ENCODE peak calls at places on chromosome 17, in seven cellular contexts. X is left ventricle myocardium inferior; L is T-helper 2 cell treated with Interferon-gamma antibody and Interleukin-4, amounts not matched to agents 5 μg/mL and 100 μg/mL, for 36 hours; D is astrocyte of the spinal cord; J is caudate nucleus; F is activated T-helper 1 cell treated with Interleukin-2 at 50 U/mL for 16 hours; Q is HFFc6. U is an unnamed sample.

GRCh38 chr17:4722678-4723240 is 8.5 kb upstream of the MED11 start:
- DNase-seq in X (no peak), L (no peak), D (no peak), J (no peak), F (no peak), Q (no peak), U (no peak)

GRCh38 chr17:72117748-72118587 is 2.9 kb upstream of the SOX9 start:
- DNase-seq in X (no peak), L (no peak), D (peak; percentile 30), J (no peak), F (no peak), Q (no peak), U (no peak)

GRCh38 chr17:28381141-28381825 is 9.8 kb downstream of the SARM1 start:
- DNase-seq in X (no peak), L (no peak), D (no peak), J (no peak), F (no peak), Q (no peak), U (no peak)

GRCh38 chr17:55710410-55710809 is 12.3 kb downstream of the TMEM100 start:
- DNase-seq in X (no peak), L (no peak), D (no peak), J (no peak), F (no peak), Q (no peak), U (no peak)

GRCh38 chr17:28759296-28759865 is 15.6 kb downstream of the TRAF4 start:
- DNase-seq in X (no peak), L (no peak), D (no peak), J (no peak), F (no peak), Q (no peak), U (no peak)

GRCh38 chr17:65290616-65291015 is 153.4 kb downstream of the RGS9 start:
- DNase-seq in X (no peak), L (no peak), D (no peak), J (no peak), F (no peak), Q (no peak), U (no peak)

GRCh38 chr17:3602499-3602898 is 6.7 kb downstream of the TRPV1 start:
- DNase-seq in X (no peak), L (no peak), D (peak; percentile 22), J (no peak), F (no peak), Q (no peak), U (peak; percentile 65)

GRCh38 chr17:19978206-19978802 is 676 bp upstream of the AKAP10 start:
- DNase-seq in X (no peak), L (no peak), D (no peak), J (no peak), F (no peak), Q (no peak), U (no peak)

U was measured in NCI-H187.